ENCODE peak calls at places on chromosomes 3 and 15, in nine cellular contexts. D is mesendoderm; N is psoas muscle; M is ovary; B is uterus; R is naive thymus-derived CD4-positive, alpha-beta T cell; J is pancreas; U is testis; E is colonic mucosa. X is an unnamed sample. For H3K36me3, the result is how much of the 10 kb centered on the place peaks cover.

GRCh38 chr3:48561045-48561736 is 2.4 kb downstream of the UCN2 start:
- DNase-seq in N (peak), E (peak), J (no peak), R (no peak), B (peak), M (peak), U (peak), D (peak), X (peak)

GRCh38 chr3:110806924-110807323 is 264.7 kb upstream of the NECTIN3 start:
- DNase-seq in U (no peak), R (no peak), B (no peak), M (no peak), N (no peak), J (no peak), E (no peak), D (no peak), X (no peak)

GRCh38 chr15:42133892-42134502 is 22.4 kb downstream of the PLA2G4F start:
- DNase-seq in D (peak), N (peak), M (no peak), R (no peak), B (no peak), J (peak), U (peak), E (peak), X (peak)

GRCh38 chr3:139473155-139473771 is 3.1 kb downstream of the RBP2 start:
- DNase-seq in M (no peak), J (no peak), E (no peak), U (no peak), B (no peak), D (no peak), N (no peak), R (no peak), X (peak)

GRCh38 chr3:7565574-7565973 is 704.7 kb downstream of the GRM7 start:
- DNase-seq in N (no peak), D (no peak), M (no peak), U (no peak), R (no peak), B (no peak), J (no peak), E (no peak), X (no peak)

GRCh38 chr15:81859737-81860516 is 185.9 kb downstream of the MEX3B start:
- DNase-seq in N (no peak), B (no peak), M (no peak), E (no peak), U (no peak), J (no peak), R (no peak), D (no peak), X (no peak)

GRCh38 chr15:96322401-96323249 is 7.9 kb upstream of the NR2F2 start:
- DNase-seq in J (no peak), M (peak), D (peak), N (peak), R (no peak), U (no peak), B (peak), E (peak), X (no peak)

GRCh38 chr15:36832792-36833191 is 253.4 kb downstream of the CDIN1 start:
- DNase-seq in M (no peak), E (no peak), N (no peak), U (no peak), R (no peak), J (no peak), D (no peak), B (no peak), X (no peak)

GRCh38 chr15:70480196-70480856 is 283.0 kb downstream of the UACA start:
- DNase-seq in J (no peak), E (no peak), B (no peak), M (no peak), N (no peak), R (no peak), D (no peak), U (no peak), X (peak)

GRCh38 chr3:30655187-30655812 is 48.9 kb downstream of the TGFBR2 start:
- DNase-seq in J (no peak), B (no peak), N (no peak), E (no peak), M (no peak), U (no peak), D (no peak), R (peak), X (no peak)

GRCh38 chr15:60585743-60586708 is 107.1 kb upstream of the ICE2 start:
- DNase-seq in J (peak), B (peak), E (peak), D (peak), U (peak), R (peak), M (peak), N (no peak), X (peak)

GRCh38 chr3:52827866-52828376 is 2.6 kb downstream of the ITIH4 start:
- DNase-seq in M (no peak), N (no peak), D (peak), J (peak), B (no peak), E (no peak), U (no peak), R (no peak), X (no peak)

GRCh38 chr3:174620855-174621457 is 238.2 kb upstream of the NAALADL2 start:
- DNase-seq in R (no peak), M (no peak), B (no peak), U (no peak), E (no peak), N (no peak), J (no peak), D (no peak), X (no peak)

GRCh38 chr3:44913868-44914468 is 39.6 kb downstream of the TGM4 start:
- DNase-seq in N (peak), D (peak), J (peak), R (peak), M (peak), E (peak), B (peak), U (peak), X (peak)

GRCh38 chr3:70861234-70861633 is 548.8 kb upstream of the MDFIC2 start:
- DNase-seq in M (no peak), R (no peak), E (no peak), J (no peak), B (no peak), U (no peak), N (no peak), D (no peak), X (no peak)

GRCh38 chr3:69085543-69086132 is 901 bp downstream of the ARL6IP5 start:
- DNase-seq in U (peak), M (peak), B (peak), D (no peak), E (peak), N (peak), J (peak), R (no peak), X (no peak)

GRCh38 chr15:60569596-60569995 is 90.7 kb upstream of the ICE2 start:
- DNase-seq in R (no peak), J (no peak), U (no peak), E (no peak), B (no peak), M (no peak), N (no peak), D (no peak), X (no peak)

GRCh38 chr15:43769584-43770228 is 7.1 kb downstream of the ELL3 start:
- DNase-seq in N (no peak), D (peak), B (no peak), J (no peak), M (peak), E (peak), R (no peak), U (peak), X (peak)

GRCh38 chr3:192802957-192803899 is 75.9 kb upstream of the FGF12 start:
- DNase-seq in B (no peak), E (no peak), N (no peak), M (no peak), U (no peak), D (peak), J (no peak), R (no peak), X (no peak)

DNA sequence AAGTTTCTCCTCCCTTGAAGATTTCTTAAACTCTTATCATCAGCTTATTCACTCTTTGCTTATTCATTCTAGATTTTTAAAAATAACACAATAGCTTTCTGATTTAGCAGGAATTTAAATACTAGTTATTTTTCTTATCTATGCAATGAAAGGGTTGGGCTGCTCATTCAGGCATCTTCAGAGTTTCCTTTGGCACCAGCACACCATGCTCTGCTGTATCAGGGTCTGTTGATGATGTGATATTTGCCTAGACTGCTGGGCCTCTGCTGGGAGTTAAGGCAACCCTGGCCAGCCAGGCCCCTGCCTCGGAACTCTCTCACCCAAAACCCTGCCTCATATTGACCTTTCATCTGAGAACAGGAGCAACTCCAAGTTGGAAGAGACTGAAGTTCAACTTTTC is 35.0 kb downstream of the DRD3 start:
- DNase-seq in J (no peak), N (no peak), B (no peak), U (no peak), E (no peak), R (no peak), D (no peak), M (no peak), X (no peak)
- H3K36me3 ChIP-seq in J (under half), N (under half), B (under half), U (under half), E (under half), R (under half), D (under half), M (under half), X (under half)

GRCh38 chr3:197367081-197367780 is 68.8 kb upstream of the DLG1 start:
- DNase-seq in B (no peak), D (peak), J (no peak), N (no peak), U (peak), M (no peak), R (no peak), E (no peak), X (no peak)
- H3K27ac ChIP-seq in B (no peak), D (no peak), J (no peak), N (no peak), U (no peak), M (no peak), R (no peak), E (no peak), X (no peak)

GRCh38 chr15:64158363-64159134 is 4.3 kb downstream of the PPIB start:
- DNase-seq in B (no peak), E (no peak), U (no peak), M (no peak), R (no peak), J (no peak), N (no peak), D (peak), X (no peak)
- H3K36me3 ChIP-seq in B (under half), E (under half), U (under half), M (under half), R (under half), J (under half), N (under half), D (under half), X (under half)

GRCh38 chr3:112338727-112339056 is 5.7 kb downstream of the CD200 start:
- DNase-seq in N (no peak), D (no peak), E (no peak), B (no peak), U (no peak), J (no peak), M (no peak), R (no peak), X (no peak)

GRCh38 chr3:112338021-112338726 is 5.2 kb downstream of the CD200 start:
- DNase-seq in M (no peak), N (no peak), B (no peak), E (no peak), R (no peak), J (no peak), D (no peak), U (no peak), X (no peak)

GRCh38 chr3:112334709-112335108 is 1.8 kb downstream of the CD200 start:
- DNase-seq in N (no peak), M (no peak), J (no peak), E (no peak), B (no peak), R (no peak), D (no peak), U (no peak), X (no peak)

GRCh38 chr3:112333002-112333385 is at the start of gene CD200:
- DNase-seq in B (peak), U (peak), M (peak), D (peak), R (peak), E (peak), J (no peak), N (peak), X (peak)

DNA sequence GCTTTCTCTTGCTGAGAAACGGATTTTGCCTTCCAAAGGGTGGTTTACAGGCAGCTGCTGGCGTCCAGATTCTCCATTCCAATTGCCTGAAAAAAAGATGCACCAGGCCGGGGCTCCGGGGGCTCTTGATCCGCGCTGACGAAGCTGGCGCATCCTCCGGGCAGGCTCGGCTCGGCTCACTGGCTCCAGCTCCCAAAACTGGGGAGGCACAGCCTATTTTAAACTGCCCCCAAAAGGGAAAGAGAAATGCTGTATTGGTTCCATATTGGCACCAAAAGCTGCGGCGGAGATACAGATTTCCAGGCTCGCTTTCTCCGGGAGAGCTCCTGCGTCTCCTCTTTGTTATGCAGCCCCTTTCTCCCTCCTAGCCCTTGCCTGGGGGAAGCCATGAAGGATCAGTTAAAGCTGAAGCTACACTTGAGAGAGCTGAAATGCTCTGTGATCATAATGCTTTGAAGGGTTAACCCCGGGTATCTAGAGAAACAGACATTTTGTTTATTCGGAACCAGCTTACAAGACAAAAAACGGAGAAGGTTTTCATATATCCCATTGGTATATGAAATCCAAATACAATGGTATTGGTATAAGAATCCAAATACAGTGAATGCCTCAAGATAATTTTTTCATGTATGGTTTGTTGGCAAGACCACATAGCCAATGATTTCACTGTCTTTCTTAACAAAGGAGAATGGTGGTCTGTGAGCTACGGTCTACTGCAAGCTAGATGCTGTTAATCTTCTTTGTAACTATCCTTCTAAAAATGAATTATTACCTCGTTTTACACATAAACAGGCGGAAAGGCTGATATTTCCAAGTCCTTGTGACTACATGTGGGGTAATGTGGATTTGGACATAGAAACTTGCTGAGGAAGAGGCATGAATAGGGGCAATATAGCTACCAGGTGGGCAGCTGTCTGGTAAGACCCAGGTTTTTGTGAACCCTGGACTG is 704 bp downstream of the CD200 start:
- DNase-seq in E (peak), N (no peak), U (peak), R (peak), M (peak), J (no peak), D (peak), B (peak), X (no peak)
- H3K27ac ChIP-seq in E (peak), N (peak), U (peak), R (peak), M (peak), J (no peak), D (peak), B (peak), X (peak)

GRCh38 chr15:85755471-85755870 is 39.3 kb downstream of the KLHL25 start:
- DNase-seq in M (peak), D (no peak), E (no peak), R (no peak), J (no peak), U (no peak), B (peak), N (no peak), X (peak)
- H3K36me3 ChIP-seq in M (under half), D (under half), E (under half), R (under half), J (under half), U (under half), B (under half), N (under half), X (under half)